ENCODE peak calls at places on chromosome 1, in ten cellular contexts. E is tibial artery; V is stimulated activated CD8-positive, alpha-beta memory T cell treated with anti-CD3 and anti-CD28 coated beads, Interleukin-7, amount 100 ng/mL, for 1 hour; G is NCI-H2227 treated with DMSO at 0.1 percent for 48 hours; D is Right ventricle myocardium superior; S is AG09309; R is NCI-H2107; Q is spleen; Z is heart right ventricle; A is stimulated activated CD4-positive, alpha-beta T cell treated with anti-CD3 and anti-CD28 coated beads, Interleukin-4, amount 100 ng/mL, for 4 hours. H is an unnamed sample.

GRCh38 chr1:45999507-45999906 is 132.9 kb downstream of the PIK3R3 start:
- DNase-seq in G (no peak), Z (no peak), R (no peak), E (no peak), Q (no peak), V (no peak), D (no peak), S (no peak), A (no peak), H (no peak)

GRCh38 chr1:60740154-60740553 is 342.2 kb upstream of the NFIA start:
- DNase-seq in A (no peak), Z (peak; percentile 8), D (no peak), V (no peak), R (no peak), G (no peak), E (no peak), S (no peak), Q (no peak), H (no peak)

GRCh38 chr1:245058882-245059281 is 95.9 kb upstream of the KIF26B start:
- DNase-seq in R (no peak), G (no peak), Z (no peak), V (no peak), A (no peak), S (no peak), E (no peak), Q (no peak), D (no peak), H (no peak)

GRCh38 chr1:51222136-51222787 is 13.8 kb upstream of the RNF11 start:
- DNase-seq in E (no peak), Z (no peak), V (no peak), R (no peak), D (no peak), Q (no peak), S (no peak), G (no peak), A (no peak), H (no peak)

GRCh38 chr1:20484526-20485462 is 1.2 kb downstream of the CAMK2N1 start:
- DNase-seq in G (no peak), V (no peak), A (no peak), Q (no peak), E (no peak), S (no peak), D (no peak), R (no peak), Z (no peak), H (no peak)

GRCh38 chr1:217891966-217892365 is 260.8 kb downstream of the SPATA17 start:
- DNase-seq in S (no peak), V (no peak), R (no peak), D (no peak), G (no peak), A (no peak), Z (no peak), E (no peak), Q (no peak), H (no peak)

GRCh38 chr1:246372502-246372901 is 134.6 kb downstream of the SMYD3 start:
- DNase-seq in V (no peak), G (no peak), D (peak; percentile 54), E (no peak), S (no peak), A (no peak), R (no peak), Z (no peak), Q (peak; percentile 67), H (no peak)

GRCh38 chr1:10604966-10605365 is 130.2 kb downstream of the PEX14 start:
- DNase-seq in Q (no peak), E (no peak), D (no peak), G (no peak), A (no peak), R (no peak), V (no peak), Z (no peak), S (no peak), H (no peak)

GRCh38 chr1:180912801-180913616 is at the start of gene KIAA1614:
- DNase-seq in Q (no peak), A (no peak), D (peak; percentile 66), G (no peak), R (no peak), S (no peak), Z (peak; percentile 30), E (peak; percentile 73), V (no peak), H (no peak)

GRCh38 chr1:2288816-2289536 is 60.9 kb downstream of the SKI start:
- DNase-seq in Q (no peak), Z (no peak), S (no peak), R (no peak), A (no peak), V (no peak), G (no peak), E (no peak), D (no peak), H (no peak)

GRCh38 chr1:210074904-210075303 is 136.9 kb downstream of the SYT14 start:
- DNase-seq in Z (no peak), G (no peak), Q (no peak), E (no peak), V (no peak), D (peak; percentile 30), A (no peak), R (no peak), S (no peak), H (no peak)

GRCh38 chr1:230858918-230859819 is 9.2 kb downstream of the C1orf198 start:
- DNase-seq in V (no peak), S (no peak), E (peak; percentile 72), R (no peak), Q (no peak), A (no peak), D (no peak), G (no peak), Z (peak; percentile 44), H (no peak)

GRCh38 chr1:198199105-198199504 is 42.3 kb downstream of the NEK7 start:
- DNase-seq in R (no peak), S (no peak), Z (no peak), V (no peak), G (no peak), D (no peak), A (no peak), E (no peak), Q (no peak), H (no peak)

GRCh38 chr1:155199792-155200191 is 7.9 kb downstream of the THBS3 start:
- DNase-seq in S (no peak), D (peak; percentile 26), V (no peak), G (no peak), R (no peak), Z (no peak), Q (no peak), E (no peak), A (no peak), H (no peak)

GRCh38 chr1:153680120-153680403 is 1.6 kb downstream of the NPR1 start:
- DNase-seq in G (no peak), Q (peak; percentile 16), D (no peak), V (no peak), Z (no peak), R (no peak), S (no peak), E (no peak), A (no peak), H (no peak)